ENCODE peak calls at places on chromosomes 16 and 17, in five cellular contexts. N is hepatocyte, K is neural progenitor cell, H is HCT116, D is GM23338. C is an unnamed sample.

GRCh38 chr17:57872536-57872935 is 22.7 kb upstream of the MRPS23 start:
- DNase-seq in K (no peak), N (no peak), D (no peak), H (no peak), C (no peak)

GRCh38 chr17:353213-353837 is 718 bp upstream of the RPH3AL start:
- DNase-seq in D (no peak), N (no peak), H (no peak), K (no peak), C (no peak)

GRCh38 chr17:61250335-61250890 is 149.2 kb upstream of the TBX2 start:
- DNase-seq in H (no peak), K (no peak), D (no peak), N (peak), C (peak)

GRCh38 chr16:1435921-1436697 is 5.2 kb downstream of the PERCC1 start:
- DNase-seq in H (no peak), N (no peak), K (no peak), D (peak), C (no peak)

GRCh38 chr16:90010676-90011075 is 8.6 kb downstream of the DBNDD1 start:
- DNase-seq in D (no peak), N (no peak), K (no peak), H (no peak), C (no peak)

GRCh38 chr16:782263-782662 is 5.9 kb downstream of the RPUSD1 start:
- DNase-seq in K (no peak), N (no peak), D (no peak), H (no peak), C (no peak)

GRCh38 chr17:32813021-32813420 is 63.9 kb downstream of the MYO1D start:
- DNase-seq in N (no peak), K (no peak), H (no peak), D (no peak), C (peak)

GRCh38 chr17:21288581-21289017 is 4.1 kb downstream of the MAP2K3 start:
- DNase-seq in N (no peak), K (no peak), D (no peak), H (no peak), C (peak)

GRCh38 chr17:41962111-41962510 is 4.5 kb upstream of the CNP start:
- DNase-seq in N (no peak), D (no peak), K (no peak), H (no peak), C (no peak)

GRCh38 chr16:14668556-14669223 is 25.4 kb downstream of the PLA2G10 start:
- DNase-seq in K (no peak), N (no peak), D (no peak), H (no peak), C (no peak)

DNA sequence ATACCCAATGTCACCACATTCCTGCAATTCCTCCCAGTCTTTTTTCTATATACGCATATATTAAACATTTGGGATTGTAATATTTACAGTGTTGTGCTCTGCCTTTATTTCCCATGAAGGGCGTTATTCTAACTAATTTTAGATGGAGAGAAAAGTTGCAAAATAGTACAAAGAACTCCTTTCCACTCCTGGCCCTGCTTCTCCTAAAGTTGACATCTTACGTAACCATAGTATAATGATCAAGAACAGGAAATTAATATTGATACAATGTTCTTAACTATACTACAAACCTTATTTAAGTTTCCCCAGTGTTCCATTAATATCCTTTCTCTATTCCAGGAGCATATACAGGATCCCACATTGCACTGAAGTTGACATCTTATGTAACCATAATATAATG is 46.3 kb downstream of the TK2 start:
- DNase-seq in K (no peak), H (no peak), N (no peak), D (no peak), C (no peak)
- H3K4me2 ChIP-seq in K (no peak), H (no peak), N (no peak), D (no peak), C (peak)

GRCh38 chr16:84922351-84923135 is 88.8 kb downstream of the ZDHHC7 start:
- DNase-seq in N (no peak), D (no peak), K (peak), H (no peak), C (no peak)
- TF ChIP-seq EZH2phosphoT487 in N (no peak), D (no peak), K (no peak), H (no peak), C (no peak)

GRCh38 chr17:17951524-17951923 is 20.7 kb downstream of the TOM1L2 start:
- DNase-seq in K (no peak), N (no peak), H (no peak), D (no peak), C (no peak)
- H3K4me2 ChIP-seq in K (no peak), N (no peak), H (no peak), D (no peak), C (no peak)

DNA sequence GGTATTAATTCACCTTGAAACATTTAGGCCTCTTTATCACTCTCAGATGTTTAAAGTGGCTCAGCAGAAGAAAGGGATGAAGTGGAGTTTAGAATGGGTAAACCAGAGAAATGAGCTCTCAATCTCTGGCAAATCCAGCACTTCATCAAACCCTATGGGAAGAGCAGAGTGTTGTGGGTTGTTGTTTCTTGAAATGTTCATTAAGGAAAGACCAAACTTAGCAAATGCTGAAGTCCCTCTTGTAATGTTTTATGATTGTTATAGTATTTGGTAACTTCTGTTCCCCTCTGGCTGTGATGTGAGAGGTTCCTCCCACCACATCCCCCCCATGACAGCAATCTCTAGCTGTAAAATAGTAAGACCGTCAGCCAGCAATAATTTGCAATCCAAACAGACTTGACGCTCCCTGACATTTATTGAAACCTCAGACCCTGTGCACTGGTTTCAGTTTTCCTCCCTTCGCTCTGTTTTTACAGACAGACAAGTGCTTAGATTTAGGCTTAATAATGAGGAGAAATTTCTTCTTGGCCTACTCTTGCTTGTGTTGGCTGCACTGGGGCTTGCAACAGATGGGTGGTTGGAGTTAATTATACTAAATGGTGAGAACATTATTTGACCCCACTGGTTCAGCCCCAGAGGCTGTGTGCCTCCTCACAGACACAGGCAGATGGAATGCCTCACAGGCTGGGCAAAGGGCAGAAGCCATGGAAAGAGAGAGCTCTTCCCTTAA is 609.4 kb upstream of the SOX9 start:
- DNase-seq in K (no peak), D (no peak), H (no peak), N (peak), C (no peak)
- TF ChIP-seq EZH2phosphoT487 in K (no peak), D (no peak), H (no peak), N (no peak), C (no peak)

GRCh38 chr16:86809458-86809955 is 231.2 kb downstream of the FOXL1 start:
- DNase-seq in H (no peak), N (no peak), K (no peak), D (peak), C (peak)

GRCh38 chr16:86806838-86807351 is 228.5 kb downstream of the FOXL1 start:
- DNase-seq in K (peak), D (peak), N (no peak), H (no peak), C (no peak)

GRCh38 chr16:86812363-86812970 is 234.1 kb downstream of the FOXL1 start:
- DNase-seq in K (no peak), D (no peak), H (no peak), N (no peak), C (no peak)

GRCh38 chr16:86808863-86809444 is 230.6 kb downstream of the FOXL1 start:
- DNase-seq in H (no peak), K (no peak), N (no peak), D (no peak), C (no peak)

DNA sequence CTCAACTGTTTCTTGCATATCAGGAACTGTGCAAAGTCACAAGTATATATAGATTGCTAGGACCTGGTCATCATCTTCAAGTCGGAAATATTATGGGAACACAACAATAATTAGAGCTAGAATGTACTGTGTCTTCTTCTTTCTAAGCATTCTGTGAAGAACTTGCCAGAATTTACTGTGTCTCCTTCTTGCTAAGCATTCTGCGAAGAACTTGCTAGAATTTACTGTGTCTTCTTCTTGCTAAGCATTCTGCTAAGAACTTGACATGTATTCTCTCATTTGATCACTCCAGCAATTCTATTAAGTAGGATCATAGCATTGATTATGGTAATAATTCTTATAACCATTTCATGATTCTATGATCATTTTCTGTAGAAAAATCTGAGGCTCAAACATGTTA is 231.7 kb downstream of the FOXL1 start:
- DNase-seq in D (no peak), K (no peak), H (no peak), N (no peak), C (no peak)
- H3K4me2 ChIP-seq in D (no peak), K (no peak), H (no peak), N (no peak), C (no peak)

GRCh38 chr16:50266337-50267091 is at the start of gene ADCY7:
- DNase-seq in N (peak), D (peak), K (peak), H (peak), C (peak)

GRCh38 chr16:50265716-50266336 is 525 bp upstream of the ADCY7 start:
- DNase-seq in D (no peak), N (no peak), K (no peak), H (no peak), C (no peak)

GRCh38 chr16:50267151-50267631 is 840 bp downstream of the ADCY7 start:
- DNase-seq in N (no peak), H (no peak), K (no peak), D (no peak), C (no peak)

GRCh38 chr16:50263940-50264929 is 2.1 kb upstream of the ADCY7 start:
- DNase-seq in H (no peak), K (no peak), N (peak), D (no peak), C (peak)

GRCh38 chr16:50265260-50265659 is 1.1 kb upstream of the ADCY7 start:
- DNase-seq in D (no peak), N (peak), K (no peak), H (peak), C (peak)
- TF ChIP-seq EZH2phosphoT487 in D (no peak), N (no peak), K (no peak), H (no peak), C (no peak)